ENCODE peak calls at places on chromosome 5, in nine cellular contexts. N, I, Q, L, S, V, X, A and Z are unnamed samples.
A peak's percentile ranks its signal among the peaks of the same experiment; 100 is the strongest.

GRCh38 chr5:59843511-59844230 is 49.9 kb downstream of the PDE4D start:
- DNase-seq in N (no peak), I (no peak), Q (no peak), L (no peak), S (no peak), V (no peak), X (no peak), A (no peak), Z (no peak)

GRCh38 chr5:82004511-82004910 is 32.7 kb downstream of the ATG10 start:
- DNase-seq in N (no peak), I (no peak), Q (no peak), L (no peak), S (peak; percentile 45), V (no peak), X (no peak), A (no peak), Z (no peak)

GRCh38 chr5:83331842-83332241 is 139.7 kb upstream of the VCAN start:
- DNase-seq in N (no peak), I (no peak), Q (no peak), L (peak; percentile 29), S (peak; percentile 53), V (no peak), X (no peak), A (no peak), Z (no peak)

GRCh38 chr5:15385037-15385436 is 114.9 kb upstream of the FBXL7 start:
- DNase-seq in N (peak; percentile 56), I (no peak), Q (no peak), L (no peak), S (no peak), V (no peak), X (no peak), A (no peak), Z (no peak)

GRCh38 chr5:157383151-157383810 is 76.7 kb upstream of the NIPAL4 start:
- DNase-seq in N (no peak), I (no peak), Q (no peak), L (no peak), S (no peak), V (no peak), X (no peak), A (no peak), Z (no peak)

GRCh38 chr5:74376187-74376586 is 264.3 kb downstream of the ENC1 start:
- DNase-seq in N (no peak), I (no peak), Q (no peak), L (no peak), S (no peak), V (no peak), X (no peak), A (no peak), Z (no peak)

GRCh38 chr5:158869092-158869491 is 230.6 kb downstream of the EBF1 start:
- DNase-seq in N (no peak), I (no peak), Q (no peak), L (no peak), S (no peak), V (no peak), X (no peak), A (no peak), Z (no peak)

GRCh38 chr5:32030686-32031478 is 143.2 kb downstream of the GOLPH3 start:
- DNase-seq in N (no peak), I (no peak), Q (no peak), L (no peak), S (peak; percentile 69), V (no peak), X (no peak), A (no peak), Z (no peak)

GRCh38 chr5:93600409-93601052 is 17.5 kb downstream of the NR2F1 start:
- DNase-seq in N (no peak), I (no peak), Q (no peak), L (no peak), S (no peak), V (no peak), X (no peak), A (no peak), Z (no peak)

GRCh38 chr5:139075066-139076050 is 122.8 kb downstream of the SIL1 start:
- DNase-seq in N (no peak), I (no peak), Q (no peak), L (no peak), S (peak; percentile 57), V (no peak), X (no peak), A (no peak), Z (no peak)

GRCh38 chr5:173050791-173051190 is 5.4 kb upstream of the CREBRF start:
- DNase-seq in N (no peak), I (no peak), Q (no peak), L (no peak), S (peak; percentile 52), V (no peak), X (no peak), A (no peak), Z (no peak)

GRCh38 chr5:173055722-173055982 is 500 bp upstream of the CREBRF start:
- DNase-seq in N (no peak), I (no peak), Q (no peak), L (no peak), S (peak; percentile 31), V (no peak), X (no peak), A (no peak), Z (no peak)

GRCh38 chr5:173055042-173055721 is 970 bp upstream of the CREBRF start:
- DNase-seq in N (no peak), I (no peak), Q (no peak), L (no peak), S (no peak), V (no peak), X (no peak), A (no peak), Z (no peak)

GRCh38 chr5:173053041-173053440 is 3.1 kb upstream of the CREBRF start:
- DNase-seq in N (no peak), I (no peak), Q (no peak), L (no peak), S (no peak), V (no peak), X (no peak), A (no peak), Z (no peak)

DNA sequence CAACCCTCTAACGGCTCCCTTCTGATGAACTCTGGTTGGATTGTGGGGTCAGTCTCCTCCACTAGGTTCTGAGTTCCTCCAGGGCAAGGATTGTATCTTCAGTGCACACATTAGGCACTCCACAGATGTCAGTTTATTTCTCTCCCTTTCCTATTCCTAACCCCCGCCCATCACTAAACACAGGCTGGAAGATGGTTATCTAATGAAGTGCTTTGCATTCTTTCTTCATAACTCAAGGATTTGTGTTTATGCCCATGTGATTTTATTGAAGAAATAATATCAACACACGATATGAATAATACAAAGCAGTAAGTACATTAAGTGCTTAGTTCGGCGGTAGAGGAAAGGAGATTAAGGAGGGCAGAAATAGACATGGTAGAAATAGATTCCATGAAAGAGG is 4.4 kb upstream of the CREBRF start:
- DNase-seq in N (no peak), I (no peak), Q (no peak), L (no peak), S (peak; percentile 57), V (no peak), X (no peak), A (no peak), Z (no peak)
- H3K4me3 ChIP-seq in N (no peak overlapping the region), I (no peak overlapping the region), Q (no peak overlapping the region), L (no peak overlapping the region), S (peak overlapping the region; percentile 6), V (no peak overlapping the region), X (no peak overlapping the region), A (no peak overlapping the region), Z (no peak overlapping the region)

GRCh38 chr5:10703676-10704075 is 57.4 kb downstream of the DAP start:
- DNase-seq in N (no peak), I (no peak), Q (peak; percentile 71), L (no peak), S (no peak), V (peak; percentile 75), X (no peak), A (no peak), Z (no peak)

GRCh38 chr5:10702911-10703491 is 58.0 kb downstream of the DAP start:
- DNase-seq in N (no peak), I (no peak), Q (no peak), L (no peak), S (peak; percentile 42), V (no peak), X (no peak), A (no peak), Z (no peak)

GRCh38 chr5:10700516-10700915 is 60.5 kb downstream of the DAP start:
- DNase-seq in N (no peak), I (no peak), Q (no peak), L (no peak), S (no peak), V (no peak), X (no peak), A (no peak), Z (no peak)

GRCh38 chr5:10701567-10702039 is 59.4 kb downstream of the DAP start:
- DNase-seq in N (no peak), I (no peak), Q (no peak), L (no peak), S (peak; percentile 65), V (no peak), X (no peak), A (no peak), Z (peak; percentile 39)

DNA sequence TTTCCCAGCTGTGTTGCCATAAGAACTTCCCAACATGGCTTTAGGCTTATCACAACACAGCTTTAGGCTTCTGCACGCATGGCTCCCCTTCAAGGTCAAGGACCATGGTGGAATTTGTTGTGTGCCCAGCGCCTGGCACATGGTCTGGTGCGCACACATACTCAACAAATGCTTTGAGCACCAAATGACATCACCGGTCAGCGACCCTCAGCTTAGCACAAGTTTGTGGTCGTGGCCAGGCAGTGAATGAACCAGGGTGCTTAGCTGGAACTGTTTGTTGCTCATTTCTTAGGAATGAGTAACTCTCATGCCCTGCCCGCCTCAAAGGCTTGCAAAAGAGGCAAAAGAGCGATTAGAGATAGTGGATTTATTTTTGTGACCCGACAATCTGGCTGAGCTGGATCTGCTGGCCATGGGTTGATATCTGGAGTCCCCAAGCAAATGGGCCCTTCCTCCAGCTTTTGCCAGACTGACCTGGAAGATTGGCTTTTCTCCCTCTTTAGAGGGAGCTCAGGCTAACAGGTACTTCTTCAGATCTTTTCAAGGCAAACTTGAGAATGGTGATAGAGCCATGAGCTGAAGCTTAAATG is 58.9 kb downstream of the DAP start:
- DNase-seq in N (no peak), I (no peak), Q (no peak), L (no peak), S (peak; percentile 89), V (peak; percentile 43), X (no peak), A (no peak), Z (no peak)
- H3K4me3 ChIP-seq in N (no peak overlapping the region), I (no peak overlapping the region), Q (no peak overlapping the region), L (no peak overlapping the region), S (no peak overlapping the region), V (no peak overlapping the region), X (no peak overlapping the region), A (no peak overlapping the region), Z (no peak overlapping the region)

DNA sequence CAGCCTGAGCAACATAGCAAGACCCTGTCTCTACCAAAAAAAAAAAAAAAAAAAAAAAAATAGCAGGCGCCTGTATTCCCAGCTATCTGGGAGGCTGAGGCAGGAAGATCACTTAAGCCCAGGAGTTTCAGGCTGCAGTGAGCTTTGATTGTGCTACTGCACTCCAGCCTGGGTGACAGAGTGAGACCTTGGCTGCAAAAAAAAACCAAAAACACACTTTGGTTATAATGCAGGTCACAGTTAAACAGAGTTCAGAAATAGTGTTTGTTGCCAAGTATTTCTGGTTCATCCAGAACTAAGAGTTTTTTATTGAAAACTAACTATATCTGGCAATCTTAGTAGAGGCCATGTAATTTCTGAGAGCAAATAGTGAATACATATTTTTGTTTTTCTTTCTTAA is 24.1 kb upstream of the IL6ST start:
- DNase-seq in N (no peak), I (no peak), Q (no peak), L (no peak), S (no peak), V (no peak), X (no peak), A (no peak), Z (no peak)
- H3K4me3 ChIP-seq in N (no peak overlapping the region), I (no peak overlapping the region), Q (no peak overlapping the region), L (no peak overlapping the region), S (no peak overlapping the region), V (no peak overlapping the region), X (no peak overlapping the region), A (no peak overlapping the region), Z (no peak overlapping the region)

GRCh38 chr5:149855371-149855770 is 89.2 kb downstream of the PDE6A start:
- DNase-seq in N (no peak), I (no peak), Q (no peak), L (no peak), S (no peak), V (no peak), X (no peak), A (no peak), Z (no peak)
- H3K4me3 ChIP-seq in N (no peak overlapping the region), I (no peak overlapping the region), Q (no peak overlapping the region), L (no peak overlapping the region), S (no peak overlapping the region), V (no peak overlapping the region), X (no peak overlapping the region), A (no peak overlapping the region), Z (no peak overlapping the region)